ENCODE peak calls at places on chromosomes 5 and 9, in five cellular contexts. V, O, F, P and A are unnamed samples.

GRCh38 chr5:180644825-180645608 is 4.4 kb downstream of the FLT4 start:
- DNase-seq in O (no peak), P (no peak), F (no peak), V (no peak), A (peak; percentile 3)

GRCh38 chr5:120314201-120314600 is 149.9 kb upstream of the PRR16 start:
- DNase-seq in F (no peak), O (no peak), V (no peak), P (no peak), A (no peak)

GRCh38 chr5:79858097-79858723 is 132.9 kb downstream of the MTX3 start:
- DNase-seq in V (peak; percentile 64), P (peak; percentile 81), O (peak; percentile 73), F (peak; percentile 77), A (peak; percentile 75)

GRCh38 chr5:66100851-66101250 is 43.2 kb upstream of the SREK1 start:
- DNase-seq in F (no peak), P (no peak), O (no peak), V (no peak), A (no peak)

GRCh38 chr5:42837601-42838000 is 25.9 kb upstream of the SELENOP start:
- DNase-seq in O (no peak), P (no peak), F (no peak), V (no peak), A (no peak)

GRCh38 chr5:68983959-68984358 is 109.9 kb upstream of the SLC30A5 start:
- DNase-seq in P (no peak), V (no peak), O (no peak), F (no peak), A (no peak)

GRCh38 chr9:70405808-70406445 is 8.5 kb downstream of the KLF9 start:
- DNase-seq in F (no peak), P (peak; percentile 38), V (no peak), O (no peak), A (no peak)

GRCh38 chr9:93596399-93596798 is 20.0 kb downstream of the PHF2 start:
- DNase-seq in V (no peak), P (no peak), F (no peak), O (no peak), A (no peak)

GRCh38 chr9:117868594-117868993 is 164.4 kb downstream of the TLR4 start:
- DNase-seq in O (no peak), F (no peak), V (no peak), P (no peak), A (no peak)

GRCh38 chr9:77455312-77455927 is 192.7 kb downstream of the GNA14 start:
- DNase-seq in V (no peak), P (peak; percentile 38), F (peak; percentile 70), O (peak; percentile 39), A (peak; percentile 36)
- TF ChIP-seq EZH2phosphoT487 in V (no peak), P (no peak), F (no peak), O (no peak), A (no peak)

GRCh38 chr5:1797855-1798254 is 1.8 kb downstream of the MRPL36 start:
- DNase-seq in O (no peak), P (no peak), F (no peak), V (no peak), A (no peak)

GRCh38 chr5:1801061-1801953 is at the start of gene NDUFS6:
- DNase-seq in O (peak; percentile 86), V (peak; percentile 92), P (peak; percentile 80), F (peak; percentile 74), A (peak; percentile 85)

GRCh38 chr5:1799110-1799601 is 481 bp downstream of the MRPL36 start:
- DNase-seq in P (peak; percentile 46), F (no peak), V (peak; percentile 63), O (peak; percentile 38), A (peak; percentile 63)

GRCh38 chr5:1800470-1801060 is 642 bp upstream of the NDUFS6 start:
- DNase-seq in F (peak; percentile 11), P (peak; percentile 34), O (no peak), V (peak; percentile 56), A (no peak)

GRCh38 chr5:1799602-1800469 is at the start of gene MRPL36:
- DNase-seq in P (peak; percentile 92), O (peak; percentile 93), F (peak; percentile 92), V (peak; percentile 98), A (peak; percentile 98)
- TF ChIP-seq CTCF in P (no peak), O (no peak), F (no peak), V (no peak), A (no peak)

DNA sequence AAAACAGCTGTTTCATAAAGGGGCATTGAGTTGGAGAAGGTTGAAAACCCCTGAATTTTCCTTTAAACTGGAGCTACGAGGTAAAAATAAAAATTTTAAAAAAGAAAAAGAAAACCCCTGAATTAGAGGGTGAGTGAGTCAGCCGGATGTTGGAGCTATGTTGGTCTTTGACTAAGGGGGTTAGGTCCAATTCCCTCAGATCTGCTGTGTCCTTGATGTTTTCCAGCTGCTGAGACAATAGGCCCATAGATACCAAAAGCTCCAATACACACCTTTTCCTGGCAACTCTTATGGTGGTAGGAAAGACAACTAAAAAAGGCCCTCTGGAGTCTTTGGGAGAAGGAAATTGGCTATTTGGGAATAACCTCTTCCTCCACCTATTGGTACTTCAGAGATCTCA is 79.4 kb upstream of the SAP30L start:
- DNase-seq in P (no peak), F (no peak), V (no peak), O (no peak), A (no peak)
- TF ChIP-seq EZH2phosphoT487 in P (no peak), F (no peak), V (no peak), O (no peak), A (no peak)

GRCh38 chr5:123549256-123549904 is 37.4 kb downstream of the CSNK1G3 start:
- DNase-seq in O (peak; percentile 74), P (no peak), V (no peak), F (no peak), A (no peak)

GRCh38 chr5:123559434-123559775 is 47.4 kb downstream of the CSNK1G3 start:
- DNase-seq in F (no peak), O (no peak), V (no peak), P (no peak), A (no peak)

GRCh38 chr5:123558762-123559433 is 46.9 kb downstream of the CSNK1G3 start:
- DNase-seq in P (no peak), F (no peak), O (no peak), V (no peak), A (no peak)

GRCh38 chr5:123557907-123558306 is 45.9 kb downstream of the CSNK1G3 start:
- DNase-seq in P (peak; percentile 45), O (no peak), V (no peak), F (no peak), A (no peak)

GRCh38 chr5:123554601-123555000 is 42.6 kb downstream of the CSNK1G3 start:
- DNase-seq in P (no peak), O (no peak), V (no peak), F (no peak), A (no peak)
- TF ChIP-seq CTCF in P (peak; percentile 6), O (no peak), V (no peak), F (no peak), A (no peak)

GRCh38 chr9:96140401-96141180 is 161.4 kb downstream of the HSD17B3 start:
- DNase-seq in V (peak; percentile 22), O (no peak), F (no peak), P (peak; percentile 47), A (peak; percentile 69)

GRCh38 chr9:96138616-96139015 is 163.4 kb downstream of the HSD17B3 start:
- DNase-seq in V (no peak), O (no peak), P (no peak), F (no peak), A (no peak)

GRCh38 chr9:96139592-96140251 is 162.3 kb downstream of the HSD17B3 start:
- DNase-seq in V (no peak), F (peak; percentile 11), P (no peak), O (no peak), A (peak; percentile 86)

GRCh38 chr9:96137666-96138429 is 164.1 kb downstream of the HSD17B3 start:
- DNase-seq in F (no peak), O (no peak), P (no peak), V (no peak), A (no peak)

DNA sequence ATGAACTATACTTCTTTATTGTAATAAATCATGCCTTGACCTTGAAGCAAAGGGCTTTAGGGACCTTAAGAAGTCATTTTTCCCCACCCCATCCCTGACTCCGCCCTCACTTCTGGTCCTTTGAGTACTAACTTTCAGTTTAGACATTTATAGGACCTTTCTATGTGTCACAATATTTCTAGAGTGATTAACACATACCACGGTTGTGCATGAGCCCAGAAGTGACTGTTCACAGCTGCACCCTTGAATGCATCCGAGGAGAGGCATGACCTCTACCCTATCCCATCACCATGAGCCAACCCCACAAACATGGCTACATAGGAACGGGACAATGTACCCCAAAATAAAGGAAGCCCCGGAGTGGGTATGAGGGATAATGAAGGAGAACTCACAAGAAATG is 160.3 kb downstream of the HSD17B3 start:
- DNase-seq in O (no peak), V (no peak), F (no peak), P (no peak), A (no peak)
- TF ChIP-seq EZH2phosphoT487 in O (no peak), V (no peak), F (no peak), P (no peak), A (no peak)

DNA sequence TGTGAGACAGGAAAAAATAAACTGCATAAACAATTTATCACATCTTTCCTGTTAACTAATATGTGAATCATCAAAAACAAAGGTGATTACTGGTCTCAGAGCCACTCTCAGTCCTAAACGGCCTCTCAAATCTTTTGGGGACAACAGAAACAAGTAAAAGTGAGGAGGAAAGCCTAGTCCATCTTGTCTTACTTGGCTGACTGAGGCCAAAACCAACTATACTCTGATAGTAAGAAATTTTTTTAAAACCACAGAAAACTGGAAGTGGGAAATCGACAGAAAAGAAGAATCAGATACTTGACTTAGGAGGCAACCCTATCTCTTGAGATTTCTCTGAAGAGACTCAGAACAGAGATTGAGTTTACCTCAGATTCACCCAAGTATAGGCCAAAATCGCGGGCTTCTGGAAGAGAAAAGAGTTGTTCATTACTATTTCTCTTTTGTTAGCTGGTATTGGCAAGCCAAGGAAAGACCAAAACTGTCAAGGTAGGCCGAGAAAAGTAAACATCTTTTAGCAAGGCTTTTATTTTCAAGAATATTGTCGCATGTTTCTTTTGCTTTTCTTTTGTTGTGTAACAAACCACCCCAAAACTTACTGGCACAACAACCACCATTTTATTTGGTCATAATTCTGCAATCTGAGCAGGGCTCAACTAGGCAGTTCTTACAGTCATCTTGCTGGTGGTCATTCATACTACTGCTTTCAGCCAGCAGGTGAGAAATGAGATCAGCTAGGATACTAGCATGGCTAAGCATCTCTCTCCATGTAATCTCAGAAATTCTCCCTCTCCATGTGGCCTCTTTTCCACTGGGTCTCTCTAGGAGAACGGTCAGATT is 46.1 kb downstream of the RFX3 start:
- DNase-seq in O (peak; percentile 56), P (no peak), V (no peak), F (no peak), A (no peak)
- TF ChIP-seq CTCF in O (peak; percentile 17), P (no peak), V (peak; percentile 21), F (no peak), A (no peak)

GRCh38 chr5:32331217-32331926 is 18.6 kb upstream of the MTMR12 start:
- DNase-seq in F (peak; percentile 24), P (no peak), O (no peak), V (no peak), A (peak; percentile 36)
- TF ChIP-seq EZH2phosphoT487 in F (no peak), P (no peak), O (no peak), V (no peak), A (no peak)

DNA sequence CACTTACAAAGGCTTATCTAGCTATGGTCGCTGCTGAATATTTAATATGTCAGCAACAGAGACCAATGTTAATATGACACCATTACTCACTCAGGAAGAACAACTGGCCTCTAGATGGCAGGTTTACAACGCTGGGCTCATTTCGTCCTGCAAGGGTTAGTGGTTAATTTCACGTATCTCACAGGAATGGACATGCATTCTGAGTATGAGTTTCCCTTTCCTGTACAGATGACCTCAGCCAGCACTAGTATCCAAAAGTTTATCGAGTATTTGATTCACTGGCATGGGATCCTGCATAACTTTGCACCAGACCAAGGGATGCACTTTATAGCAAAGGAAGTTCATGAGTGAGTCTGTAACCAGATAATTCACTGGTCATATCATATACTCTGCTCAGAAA is 8.7 kb upstream of the TRPC7 start:
- DNase-seq in V (peak; percentile 45), F (peak; percentile 64), P (peak; percentile 53), O (peak; percentile 5), A (peak; percentile 30)
- TF ChIP-seq CTCF in V (peak; percentile 59), F (peak; percentile 66), P (peak; percentile 90), O (peak; percentile 43), A (peak; percentile 61)